ENCODE peak calls at places on chromosomes 5 and 9, in six cellular contexts. J, B, W, D, U and X are unnamed samples.
A peak's percentile ranks its signal among the peaks of the same experiment; 100 is the strongest.

GRCh38 chr5:136802382-136802781 is 437.0 kb upstream of the TRPC7 start:
- DNase-seq in U (peak; percentile 41), D (peak; percentile 14), W (no peak), J (no peak), B (no peak), X (no peak)

GRCh38 chr5:34412769-34413168 is 243.4 kb upstream of the RAI14 start:
- DNase-seq in B (no peak), U (peak; percentile 12), J (no peak), W (no peak), D (no peak), X (no peak)

GRCh38 chr5:1437452-1437851 is 7.8 kb downstream of the SLC6A3 start:
- DNase-seq in U (peak; percentile 58), D (peak; percentile 42), W (peak; percentile 4), B (no peak), J (no peak), X (no peak)

GRCh38 chr5:97046270-97046982 is 96.0 kb downstream of the LIX1 start:
- DNase-seq in J (no peak), B (no peak), D (no peak), W (no peak), U (peak; percentile 27), X (no peak)

GRCh38 chr5:107196500-107196899 is 474.2 kb downstream of the EFNA5 start:
- DNase-seq in B (no peak), D (no peak), J (no peak), U (no peak), W (no peak), X (no peak)

GRCh38 chr5:96836817-96837216 is 29.1 kb upstream of the ERAP1 start:
- DNase-seq in U (no peak), W (no peak), B (no peak), J (no peak), D (no peak), X (no peak)

GRCh38 chr5:95881833-95882232 is 59.3 kb upstream of the GLRX start:
- DNase-seq in W (no peak), U (no peak), B (no peak), J (no peak), D (no peak), X (no peak)

GRCh38 chr9:134895103-134895502 is 14.5 kb downstream of the FCN2 start:
- DNase-seq in B (no peak), U (no peak), W (no peak), J (peak; percentile 12), D (no peak), X (no peak)

GRCh38 chr5:76999451-76999850 is 30.8 kb upstream of the AGGF1 start:
- DNase-seq in D (no peak), U (no peak), J (no peak), W (no peak), B (no peak), X (no peak)

GRCh38 chr5:6553986-6554385 is 78.9 kb downstream of the NSUN2 start:
- DNase-seq in B (no peak), J (no peak), U (no peak), W (no peak), D (no peak), X (no peak)

GRCh38 chr9:128625391-128626145 is 31.1 kb downstream of the DYNC2I2 start:
- DNase-seq in B (no peak), W (no peak), U (peak; percentile 39), D (peak; percentile 19), J (no peak), X (no peak)

GRCh38 chr5:168706655-168707069 is 127.5 kb upstream of the PANK3 start:
- DNase-seq in B (no peak), W (peak; percentile 7), U (peak; percentile 79), D (peak; percentile 43), J (no peak), X (no peak)

GRCh38 chr5:57492632-57493031 is 10.0 kb upstream of the ACTBL2 start:
- DNase-seq in D (no peak), B (no peak), U (no peak), J (no peak), W (no peak), X (no peak)

GRCh38 chr5:8949908-8950307 is 596.0 kb downstream of the SEMA5A start:
- DNase-seq in U (no peak), D (no peak), W (no peak), B (peak; percentile 71), J (no peak), X (peak; percentile 12)

GRCh38 chr5:78806544-78806943 is 158.0 kb upstream of the LHFPL2 start:
- DNase-seq in W (peak; percentile 4), J (no peak), B (no peak), U (no peak), D (no peak), X (no peak)

GRCh38 chr5:177094224-177095087 is 7.7 kb downstream of the FGFR4 start:
- DNase-seq in U (no peak), W (no peak), J (no peak), B (no peak), D (peak; percentile 66), X (no peak)

GRCh38 chr5:142720561-142721275 is 34.8 kb upstream of the FGF1 start:
- DNase-seq in U (no peak), D (no peak), B (no peak), J (no peak), W (no peak), X (no peak)

GRCh38 chr9:83281306-83282255 is 218.6 kb upstream of the RASEF start:
- DNase-seq in U (no peak), D (peak; percentile 43), B (no peak), W (no peak), J (no peak), X (no peak)

GRCh38 chr5:73182282-73182681 is 9.3 kb downstream of the TMEM174 start:
- DNase-seq in U (no peak), J (no peak), D (no peak), B (no peak), W (no peak), X (no peak)

GRCh38 chr9:38068616-38068865 is 486 bp downstream of the SHB start:
- DNase-seq in D (peak; percentile 76), W (no peak), U (peak; percentile 51), B (no peak), J (no peak), X (peak; percentile 44)

GRCh38 chr9:132032584-132032945 is 47.1 kb downstream of the MED27 start:
- DNase-seq in B (no peak), W (no peak), J (no peak), D (no peak), U (peak; percentile 55), X (peak; percentile 18)

GRCh38 chr9:129121483-129121882 is 10.3 kb downstream of the PTPA start:
- DNase-seq in J (no peak), W (no peak), U (no peak), B (no peak), D (no peak), X (no peak)

GRCh38 chr5:82812575-82812974 is 264.6 kb downstream of the TMEM167A start:
- DNase-seq in W (no peak), D (no peak), J (no peak), U (no peak), B (no peak), X (no peak)

GRCh38 chr5:138459311-138459710 is 6.0 kb upstream of the EGR1 start:
- DNase-seq in B (no peak), J (peak; percentile 92), D (no peak), W (no peak), U (no peak), X (no peak)

GRCh38 chr5:65916636-65917035 is 9.7 kb upstream of the ERBIN start:
- DNase-seq in W (no peak), D (no peak), J (no peak), U (no peak), B (no peak), X (no peak)

GRCh38 chr9:92724528-92725265 is 39.9 kb downstream of the BICD2 start:
- DNase-seq in D (no peak), W (no peak), B (no peak), U (no peak), J (no peak), X (no peak)

GRCh38 chr9:35464056-35465025 is 25.6 kb upstream of the RUSC2 start:
- DNase-seq in J (no peak), B (no peak), D (no peak), W (no peak), U (no peak), X (no peak)

GRCh38 chr9:113632776-113633590 is 169.5 kb downstream of the RGS3 start:
- DNase-seq in J (peak; percentile 38), D (no peak), B (no peak), U (no peak), W (no peak), X (no peak)

GRCh38 chr9:125544988-125545651 is 161.9 kb downstream of the MAPKAP1 start:
- DNase-seq in J (no peak), B (no peak), W (no peak), U (no peak), D (no peak), X (no peak)

DNA sequence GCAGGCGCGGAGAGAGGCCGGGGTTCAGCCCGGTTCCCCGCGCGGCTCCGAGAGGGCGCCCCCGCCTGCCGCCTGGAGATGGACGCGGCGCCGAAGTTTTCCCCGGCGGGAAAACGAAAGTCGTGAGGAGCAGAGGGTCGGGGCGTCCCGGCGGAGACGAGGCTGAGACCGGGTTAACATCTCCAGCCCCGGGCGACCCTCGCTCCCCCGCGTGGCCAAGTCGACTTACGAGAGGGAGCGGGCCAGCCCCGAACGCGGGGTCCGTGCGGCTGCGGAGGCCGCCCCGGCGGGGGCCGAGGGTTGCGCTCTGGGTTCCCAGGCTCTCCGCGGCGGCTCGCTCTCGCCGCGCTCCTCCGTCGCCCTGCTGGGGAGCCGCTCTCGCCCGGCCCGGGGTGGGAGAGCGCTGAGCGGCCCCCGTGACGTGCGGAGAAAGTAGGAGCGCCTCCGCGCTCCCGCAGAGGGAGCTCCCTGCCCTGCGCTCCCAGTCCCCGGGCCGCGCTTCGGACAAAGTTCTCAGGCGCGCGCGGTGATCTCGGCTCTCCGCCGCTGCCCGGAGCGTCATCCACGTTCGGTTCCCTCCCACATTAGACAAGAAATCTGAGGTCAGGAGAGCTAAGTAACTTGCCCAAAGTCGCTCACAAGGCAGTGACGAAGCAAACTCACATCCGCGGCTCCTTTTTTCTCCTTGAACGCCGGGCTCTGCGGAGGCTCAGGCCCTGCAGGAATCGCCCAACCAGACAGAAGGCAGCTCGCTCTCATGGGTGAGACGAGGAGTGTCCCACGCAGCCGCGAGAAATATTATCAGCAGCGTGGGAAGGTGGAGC is 1.1 kb upstream of the GCNT4 start:
- DNase-seq in W (no peak), U (peak; percentile 73), D (peak; percentile 78), B (no peak), J (peak; percentile 85), X (peak; percentile 27)
- TF ChIP-seq POLR2AphosphoS5 in W (no peak), U (no peak), D (no peak), B (no peak), J (peak; percentile 73), X (no peak)

GRCh38 chr9:104093647-104094533 is at the start of gene SMC2:
- DNase-seq in U (peak; percentile 93), B (peak; percentile 85), W (peak; percentile 80), J (peak; percentile 98), D (peak; percentile 91), X (peak; percentile 59)
- TF ChIP-seq POLR2AphosphoS5 in U (peak; percentile 92), B (peak; percentile 94), W (peak; percentile 97), J (peak; percentile 94), D (peak; percentile 97), X (peak; percentile 89)

GRCh38 chr9:95055337-95055850 is 262.1 kb downstream of the FANCC start:
- DNase-seq in B (no peak), J (no peak), U (no peak), D (no peak), W (no peak), X (no peak)
- TF ChIP-seq POLR2AphosphoS5 in B (no peak), J (no peak), U (no peak), D (no peak), W (no peak), X (no peak)

DNA sequence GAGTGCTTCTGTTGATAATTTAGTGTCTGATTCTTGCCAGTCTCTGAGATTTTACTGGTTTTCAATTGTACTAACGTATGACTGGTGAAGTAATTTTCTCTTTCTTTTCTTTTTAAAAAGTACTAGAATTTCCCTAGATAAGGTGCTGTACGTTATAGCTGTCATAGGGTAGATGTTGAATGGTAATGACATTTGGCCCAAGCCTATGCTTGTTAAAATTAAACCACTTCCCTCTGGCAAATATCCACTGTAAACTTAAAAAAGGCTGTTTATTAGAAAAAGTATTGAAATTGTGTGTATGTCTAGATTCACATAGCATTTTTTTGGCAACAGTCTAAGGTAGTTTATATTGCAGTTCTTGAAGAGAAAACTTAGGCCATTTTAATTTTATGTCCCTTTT is 97.6 kb downstream of the NNT start:
- DNase-seq in J (no peak), D (no peak), B (no peak), U (no peak), W (no peak), X (no peak)
- TF ChIP-seq POLR2AphosphoS5 in J (no peak), D (no peak), B (no peak), U (no peak), W (no peak), X (no peak)